ENCODE peak calls at places on chromosomes 1 and 21, in eight cellular contexts. R is endothelial cell; I is GM20000; N is left ventricle myocardium inferior; F is pancreas; L is dorsolateral prefrontal cortex; G is CD8-positive, alpha-beta T cell; Q is psoas muscle. X is an unnamed sample.

GRCh38 chr21:45459171-45460010 is 54.4 kb downstream of the COL18A1 start:
- DNase-seq in G (peak), L (no peak), F (no peak), I (no peak), R (no peak), N (peak), Q (peak), X (no peak)

GRCh38 chr1:31793586-31794285 is 22.1 kb downstream of the SPOCD1 start:
- DNase-seq in F (no peak), G (no peak), Q (no peak), N (no peak), I (no peak), L (peak), R (no peak), X (peak)

GRCh38 chr21:38400195-38400695 is 98.0 kb downstream of the ERG start:
- DNase-seq in R (no peak), N (no peak), F (no peak), Q (no peak), I (no peak), L (no peak), G (no peak), X (no peak)

GRCh38 chr21:44050276-44050675 is 38.2 kb downstream of the TRAPPC10 start:
- DNase-seq in Q (no peak), R (no peak), N (no peak), I (no peak), G (no peak), F (no peak), L (no peak), X (no peak)

GRCh38 chr1:204645666-204646065 is 39.9 kb downstream of the LRRN2 start:
- DNase-seq in I (no peak), L (no peak), N (no peak), G (no peak), R (no peak), Q (no peak), F (no peak), X (no peak)

GRCh38 chr1:17955302-17956285 is 152.0 kb upstream of the IGSF21 start:
- DNase-seq in Q (peak), F (no peak), L (no peak), I (no peak), R (no peak), N (no peak), G (no peak), X (no peak)

GRCh38 chr1:91730781-91731732 is 154.9 kb downstream of the TGFBR3 start:
- DNase-seq in I (no peak), Q (peak), L (no peak), F (peak), N (peak), R (no peak), G (peak), X (no peak)

GRCh38 chr1:60423181-60423780 is 349.7 kb upstream of the C1orf87 start:
- DNase-seq in I (no peak), Q (no peak), N (no peak), L (no peak), G (no peak), R (no peak), F (no peak), X (no peak)

GRCh38 chr1:164557270-164557669 is 1.7 kb upstream of the PBX1 start:
- DNase-seq in L (no peak), Q (no peak), F (peak), N (no peak), I (no peak), R (no peak), G (no peak), X (no peak)

GRCh38 chr21:26939532-26940181 is 27.2 kb downstream of the ADAMTS5 start:
- DNase-seq in Q (peak), N (peak), R (no peak), I (no peak), G (no peak), F (peak), L (no peak), X (no peak)

GRCh38 chr1:68473060-68473459 is 23.3 kb upstream of the RPE65 start:
- DNase-seq in I (no peak), G (no peak), L (no peak), R (no peak), F (no peak), Q (no peak), N (no peak), X (no peak)

DNA sequence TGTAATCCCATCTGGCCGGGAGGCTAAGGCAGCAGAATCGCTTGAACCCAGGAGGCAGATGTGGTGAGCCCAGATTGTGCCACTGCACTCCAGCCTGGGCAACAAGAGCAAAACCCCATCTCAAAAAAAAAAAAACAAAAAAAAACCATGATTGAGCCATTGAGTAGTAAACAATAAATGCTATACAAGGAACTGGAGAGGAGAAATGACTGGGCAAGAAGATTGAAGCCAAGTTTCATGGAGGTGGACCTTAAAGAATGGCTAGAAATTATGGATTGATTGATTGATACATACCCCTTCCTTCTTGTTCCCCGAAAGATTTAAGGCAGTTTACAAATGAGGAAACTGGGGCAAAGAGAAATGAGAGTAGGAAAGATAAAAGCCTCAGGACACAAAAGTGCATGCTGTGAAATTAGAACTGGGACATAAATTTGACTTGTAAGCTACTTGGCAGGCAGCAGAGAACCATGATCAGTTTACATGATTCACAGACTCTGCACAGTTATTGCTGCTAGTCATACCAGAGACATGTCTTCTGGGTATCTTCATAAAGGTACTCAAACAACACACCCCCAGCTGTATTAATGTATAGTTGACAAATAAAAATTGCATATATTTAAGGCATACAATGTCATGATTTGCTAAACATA is 7.0 kb downstream of the MRPS14 start:
- DNase-seq in F (no peak), Q (no peak), R (no peak), L (no peak), I (no peak), N (no peak), G (no peak), X (no peak)
- TF ChIP-seq CTCF in F (no peak), Q (no peak), R (no peak), L (no peak), I (no peak), N (no peak), G (no peak), X (no peak)

DNA sequence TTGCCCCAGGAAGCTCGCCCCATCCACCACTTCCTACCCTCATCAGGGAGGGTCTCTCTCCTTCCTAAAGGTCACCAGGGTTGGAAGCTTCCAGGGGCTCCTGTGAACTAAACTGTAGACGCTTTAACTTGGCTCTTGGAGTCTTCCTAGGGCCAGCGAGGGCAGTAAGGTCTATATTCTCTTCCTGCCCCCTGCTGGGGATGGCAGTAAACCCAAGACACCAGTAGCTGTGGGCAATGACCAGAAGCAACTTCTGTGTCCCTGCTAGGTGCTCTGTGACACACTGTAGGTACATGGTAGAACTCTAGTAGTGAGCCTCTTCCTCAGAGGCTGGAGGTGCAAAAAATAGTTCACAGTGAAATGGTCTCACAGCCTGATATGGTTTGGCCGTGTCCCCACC is 30.0 kb downstream of the KCND3 start:
- DNase-seq in Q (no peak), I (no peak), R (no peak), N (no peak), L (no peak), F (no peak), G (no peak), X (no peak)
- TF ChIP-seq CTCF in Q (peak), I (no peak), R (no peak), N (peak), L (no peak), F (no peak), G (no peak), X (no peak)

DNA sequence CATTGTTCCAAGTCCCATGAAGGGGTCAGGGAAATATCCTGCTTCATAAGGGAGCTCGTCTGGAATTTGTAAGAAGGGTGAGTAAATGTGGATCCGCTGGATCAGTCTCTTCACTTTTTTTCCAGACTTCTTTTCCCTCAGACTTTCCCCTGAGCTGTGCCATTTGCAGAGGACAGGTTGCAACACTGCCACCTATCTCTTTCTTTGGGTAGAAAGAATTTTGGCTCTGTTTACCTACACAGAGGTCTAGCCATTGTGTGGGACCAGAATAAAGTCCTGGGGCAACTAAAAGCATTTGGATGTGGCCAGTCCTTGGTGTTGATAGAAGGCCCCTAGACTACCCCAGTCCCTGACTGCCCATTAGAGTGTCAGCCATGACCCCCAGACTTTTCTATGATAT is 1146.7 kb upstream of the PRMT6 start:
- DNase-seq in I (no peak), G (no peak), R (no peak), Q (no peak), F (no peak), N (no peak), L (no peak), X (no peak)
- TF ChIP-seq CTCF in I (no peak), G (no peak), R (no peak), Q (no peak), F (no peak), N (no peak), L (no peak), X (no peak)

GRCh38 chr1:115677570-115677969 is 35.8 kb downstream of the VANGL1 start:
- DNase-seq in G (no peak), Q (no peak), R (no peak), N (no peak), F (no peak), L (no peak), I (peak), X (no peak)
- TF ChIP-seq CTCF in G (no peak), Q (no peak), R (no peak), N (peak), F (no peak), L (no peak), I (no peak), X (no peak)

GRCh38 chr1:175933801-175934200 is 190.4 kb upstream of the TNR start:
- DNase-seq in R (peak), G (no peak), N (no peak), Q (no peak), I (no peak), L (no peak), F (no peak), X (no peak)
- TF ChIP-seq CTCF in R (no peak), G (no peak), N (no peak), Q (no peak), I (no peak), L (no peak), F (no peak), X (no peak)

GRCh38 chr21:35506352-35506751 is 457.2 kb upstream of the RUNX1 start:
- DNase-seq in G (no peak), L (no peak), N (no peak), Q (no peak), R (no peak), F (no peak), I (no peak), X (no peak)

GRCh38 chr21:35510294-35510693 is 461.2 kb upstream of the RUNX1 start:
- DNase-seq in I (no peak), R (no peak), Q (no peak), N (no peak), F (no peak), G (no peak), L (no peak), X (no peak)

GRCh38 chr21:35511298-35512162 is 462.4 kb upstream of the RUNX1 start:
- DNase-seq in Q (no peak), F (no peak), L (no peak), I (no peak), G (no peak), N (no peak), R (no peak), X (no peak)

GRCh38 chr21:35509004-35509704 is 460.1 kb upstream of the RUNX1 start:
- DNase-seq in I (no peak), G (no peak), F (no peak), N (no peak), Q (no peak), L (peak), R (no peak), X (no peak)

GRCh38 chr21:35508389-35508888 is 459.3 kb upstream of the RUNX1 start:
- DNase-seq in L (peak), N (peak), G (no peak), I (no peak), F (peak), R (peak), Q (peak), X (no peak)
- TF ChIP-seq CTCF in L (peak), N (peak), G (no peak), I (no peak), F (no peak), R (no peak), Q (peak), X (no peak)

GRCh38 chr1:238489006-238489405 is 598.3 kb upstream of the ZP4 start:
- DNase-seq in L (no peak), R (no peak), F (no peak), G (no peak), Q (no peak), I (no peak), N (no peak), X (no peak)

GRCh38 chr1:238488406-238488805 is 597.7 kb upstream of the ZP4 start:
- DNase-seq in R (no peak), G (no peak), Q (no peak), L (no peak), F (no peak), N (no peak), I (no peak), X (no peak)

GRCh38 chr1:238487931-238488330 is 597.2 kb upstream of the ZP4 start:
- DNase-seq in L (no peak), G (no peak), N (no peak), I (no peak), R (no peak), Q (no peak), F (no peak), X (no peak)

GRCh38 chr1:238491265-238491664 is 600.5 kb upstream of the ZP4 start:
- DNase-seq in G (no peak), Q (no peak), I (no peak), F (no peak), L (no peak), N (no peak), R (no peak), X (no peak)

DNA sequence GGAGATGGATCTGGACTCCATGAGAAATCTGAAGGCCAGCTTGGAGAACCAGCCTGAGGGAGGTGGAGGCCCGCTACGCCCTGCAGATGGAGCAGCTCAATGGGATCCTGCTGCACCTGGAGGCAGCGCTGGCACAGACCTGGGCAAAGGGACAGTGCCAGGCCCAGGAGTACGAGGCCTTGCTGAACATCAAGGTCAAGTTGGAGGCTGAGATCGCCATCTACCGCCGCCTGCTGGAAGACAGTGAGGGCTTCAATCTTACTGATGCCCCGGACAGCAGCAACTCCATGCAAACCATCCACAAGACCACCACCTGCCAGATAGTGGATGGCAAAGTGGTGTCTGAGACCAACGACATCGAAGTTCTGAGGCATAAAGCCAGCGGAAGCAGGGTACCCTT is 601.5 kb upstream of the ZP4 start:
- DNase-seq in Q (no peak), R (no peak), N (no peak), L (no peak), G (no peak), I (no peak), F (no peak), X (no peak)
- TF ChIP-seq CTCF in Q (no peak), R (no peak), N (no peak), L (no peak), G (no peak), I (no peak), F (no peak), X (no peak)

GRCh38 chr1:113834716-113835115 is 22.4 kb upstream of the RSBN1 start:
- DNase-seq in L (no peak), I (no peak), F (no peak), G (no peak), Q (no peak), N (no peak), R (no peak), X (no peak)

GRCh38 chr1:113835686-113836290 is 23.5 kb upstream of the RSBN1 start:
- DNase-seq in G (no peak), Q (no peak), N (no peak), L (no peak), F (no peak), R (no peak), I (peak), X (no peak)

DNA sequence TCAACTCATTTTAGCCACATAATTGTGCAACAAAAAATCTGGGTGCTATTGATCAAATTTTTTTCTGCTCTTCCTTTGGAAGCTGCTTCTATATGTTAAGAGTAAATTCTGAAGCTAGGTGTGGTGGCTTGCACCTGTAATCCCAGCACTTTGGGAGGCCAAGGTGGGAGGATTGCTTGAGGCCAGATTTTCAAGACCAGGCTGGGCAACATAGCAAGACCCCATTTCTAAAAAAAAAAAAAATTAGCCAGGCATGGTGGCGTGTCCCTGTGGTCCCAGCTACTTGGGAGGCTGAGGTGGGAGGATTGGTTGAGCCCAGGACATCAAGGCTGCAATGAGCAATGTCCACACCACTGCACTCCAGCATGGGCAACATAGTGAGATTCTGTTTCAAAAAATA is 24.3 kb upstream of the RSBN1 start:
- DNase-seq in I (no peak), L (no peak), Q (no peak), G (no peak), R (no peak), N (no peak), F (no peak), X (no peak)
- TF ChIP-seq CTCF in I (no peak), L (no peak), Q (no peak), G (no peak), R (no peak), N (no peak), F (no peak), X (no peak)

GRCh38 chr1:205749094-205749825 is 722 bp downstream of the NUCKS1 start:
- DNase-seq in G (peak), R (peak), Q (peak), N (peak), L (peak), I (peak), F (peak), X (peak)

GRCh38 chr1:205750683-205751651 is 985 bp upstream of the NUCKS1 start:
- DNase-seq in R (no peak), I (no peak), G (no peak), Q (no peak), L (no peak), F (no peak), N (no peak), X (no peak)

GRCh38 chr1:205746757-205747412 is 3.1 kb downstream of the NUCKS1 start:
- DNase-seq in Q (no peak), I (no peak), R (no peak), F (no peak), G (no peak), L (no peak), N (no peak), X (no peak)

GRCh38 chr1:205748398-205749093 is 1.4 kb downstream of the NUCKS1 start:
- DNase-seq in I (peak), Q (no peak), N (no peak), F (peak), L (no peak), G (no peak), R (no peak), X (no peak)

GRCh38 chr1:205749826-205750682 is at the start of gene NUCKS1:
- DNase-seq in I (peak), F (peak), G (peak), R (peak), N (peak), L (peak), Q (peak), X (peak)
- TF ChIP-seq CTCF in I (no peak), F (no peak), G (no peak), R (no peak), N (peak), L (peak), Q (peak), X (no peak)

X was measured in mesothelial cell of epicardium.